ENCODE peak calls at places on chromosomes 7 and 10, in four cellular contexts. One of them, this sample, is unnamed.

GRCh38 chr10:93672022-93672678 is 30.2 kb downstream of the FRA10AC1 start:
- DNase-seq in lung: no peak
- DNase-seq in GOT3: no peak
- DNase-seq in HCEC 1CT: no peak
- DNase-seq in this sample: no peak

GRCh38 chr7:130086938-130087337 is 16.6 kb downstream of the KLHDC10 start:
- DNase-seq in HCEC 1CT: no peak
- DNase-seq in GOT3: no peak
- DNase-seq in lung: no peak
- DNase-seq in this sample: no peak

GRCh38 chr10:117968354-117969182 is 78.2 kb downstream of the RAB11FIP2 start:
- DNase-seq in GOT3: no peak
- DNase-seq in HCEC 1CT: no peak
- DNase-seq in lung: no peak
- DNase-seq in this sample: no peak

GRCh38 chr10:7520496-7521485 is 110.0 kb upstream of the SFMBT2 start:
- DNase-seq in GOT3: no peak
- DNase-seq in lung: no peak
- DNase-seq in HCEC 1CT: no peak
- DNase-seq in this sample: no peak

GRCh38 chr10:132158810-132159209 is 27.9 kb upstream of the DPYSL4 start:
- DNase-seq in lung: no peak
- DNase-seq in HCEC 1CT: no peak
- DNase-seq in GOT3: no peak
- DNase-seq in this sample: no peak

GRCh38 chr10:92965314-92965713 is 95.3 kb upstream of the CYP26C1 start:
- DNase-seq in lung: no peak
- DNase-seq in GOT3: no peak
- DNase-seq in HCEC 1CT: peak
- DNase-seq in this sample: no peak

GRCh38 chr10:132036887-132037675 is 28.7 kb upstream of the JAKMIP3 start:
- DNase-seq in HCEC 1CT: no peak
- DNase-seq in GOT3: no peak
- DNase-seq in lung: no peak
- DNase-seq in this sample: no peak

GRCh38 chr7:148303295-148304013 is 287.1 kb upstream of the C7orf33 start:
- DNase-seq in HCEC 1CT: no peak
- DNase-seq in GOT3: peak
- DNase-seq in lung: peak
- DNase-seq in this sample: no peak

GRCh38 chr10:102467971-102468438 is 16.7 kb upstream of the C10orf95 start:
- DNase-seq in HCEC 1CT: no peak
- DNase-seq in GOT3: no peak
- DNase-seq in lung: no peak
- DNase-seq in this sample: no peak

GRCh38 chr10:74799840-74800239 is 26.6 kb upstream of the KAT6B start:
- DNase-seq in lung: no peak
- DNase-seq in HCEC 1CT: peak
- DNase-seq in GOT3: no peak
- DNase-seq in this sample: no peak

GRCh38 chr10:3931901-3932300 is 146.9 kb upstream of the KLF6 start:
- DNase-seq in GOT3: no peak
- DNase-seq in HCEC 1CT: no peak
- DNase-seq in lung: no peak
- DNase-seq in this sample: no peak

GRCh38 chr10:35770817-35771355 is 128.8 kb upstream of the FZD8 start:
- DNase-seq in lung: peak
- DNase-seq in HCEC 1CT: no peak
- DNase-seq in GOT3: no peak
- DNase-seq in this sample: no peak

GRCh38 chr7:51340029-51340838 is 23.6 kb upstream of the COBL start:
- DNase-seq in lung: peak
- DNase-seq in GOT3: no peak
- DNase-seq in HCEC 1CT: no peak
- DNase-seq in this sample: no peak

GRCh38 chr7:127619681-127620405 is 1.9 kb upstream of the PAX4 start:
- DNase-seq in HCEC 1CT: no peak
- DNase-seq in GOT3: no peak
- DNase-seq in lung: no peak
- DNase-seq in this sample: peak

GRCh38 chr7:139972000-139972399 is 90.8 kb downstream of the PARP12 start:
- DNase-seq in GOT3: no peak
- DNase-seq in HCEC 1CT: no peak
- DNase-seq in lung: no peak
- DNase-seq in this sample: no peak

GRCh38 chr10:6850452-6850851 is 270.4 kb upstream of the PRKCQ start:
- DNase-seq in HCEC 1CT: no peak
- DNase-seq in GOT3: no peak
- DNase-seq in lung: no peak
- DNase-seq in this sample: no peak

GRCh38 chr7:42931447-42931833 is 534 bp downstream of the PSMA2 start:
- DNase-seq in HCEC 1CT: no peak
- DNase-seq in lung: no peak
- DNase-seq in GOT3: no peak
- DNase-seq in this sample: no peak

GRCh38 chr7:151810434-151811232 is 66.3 kb downstream of the PRKAG2 start:
- DNase-seq in GOT3: no peak
- DNase-seq in lung: no peak
- DNase-seq in HCEC 1CT: no peak
- DNase-seq in this sample: no peak

GRCh38 chr7:133023370-133024075 is 58.4 kb downstream of the CHCHD3 start:
- DNase-seq in HCEC 1CT: no peak
- DNase-seq in GOT3: no peak
- DNase-seq in lung: no peak
- DNase-seq in this sample: no peak

GRCh38 chr7:106978425-106979386 is 65.8 kb upstream of the PRKAR2B start:
- DNase-seq in lung: no peak
- DNase-seq in GOT3: no peak
- DNase-seq in HCEC 1CT: no peak
- DNase-seq in this sample: no peak